ENCODE peak calls at places on chromosomes 2 and 18, in eight cellular contexts. Z, H, N, E, F, S, L and O are unnamed samples.

GRCh38 chr2:121184248-121184862 is 100.6 kb downstream of the TFCP2L1 start:
- DNase-seq in Z (no peak), H (no peak), S (no peak), E (no peak), N (no peak), F (no peak), L (no peak), O (no peak)

GRCh38 chr2:132489150-132489549 is 72.5 kb downstream of the GPR39 start:
- DNase-seq in H (peak), F (peak), S (no peak), N (peak), E (no peak), L (no peak), Z (no peak), O (no peak)

GRCh38 chr2:148530350-148530749 is 114.2 kb upstream of the EPC2 start:
- DNase-seq in F (no peak), H (no peak), E (no peak), S (no peak), L (peak), Z (no peak), N (no peak), O (no peak)

GRCh38 chr2:222993920-222994650 is 57.9 kb upstream of the KCNE4 start:
- DNase-seq in E (no peak), N (peak), Z (no peak), S (peak), H (no peak), L (no peak), F (no peak), O (peak)

GRCh38 chr2:237257471-237257951 is 156.5 kb downstream of the COL6A3 start:
- DNase-seq in Z (no peak), S (no peak), F (no peak), H (no peak), E (no peak), N (peak), L (no peak), O (no peak)

GRCh38 chr2:167471332-167471731 is 583.1 kb downstream of the XIRP2 start:
- DNase-seq in Z (no peak), S (no peak), E (no peak), F (no peak), H (no peak), N (no peak), L (no peak), O (no peak)

GRCh38 chr18:12779043-12779442 is 76.2 kb downstream of the PSMG2 start:
- DNase-seq in L (no peak), N (no peak), Z (no peak), S (no peak), F (no peak), H (no peak), E (no peak), O (no peak)

GRCh38 chr2:203327582-203327917 is 644 bp upstream of the ABI2 start:
- DNase-seq in N (no peak), H (no peak), L (no peak), F (no peak), Z (no peak), E (no peak), S (peak), O (peak)

GRCh38 chr2:42971947-42972736 is 179.8 kb upstream of the HAAO start:
- DNase-seq in L (peak), S (no peak), E (peak), H (no peak), N (peak), Z (no peak), F (no peak), O (no peak)

GRCh38 chr2:127429291-127429690 is 11.1 kb downstream of the PROC start:
- DNase-seq in H (no peak), F (no peak), S (no peak), E (no peak), N (no peak), Z (no peak), L (no peak), O (no peak)

GRCh38 chr18:12342661-12343060 is 34.4 kb downstream of the AFG3L2 start:
- DNase-seq in E (no peak), N (no peak), Z (no peak), S (no peak), H (no peak), F (no peak), L (no peak), O (no peak)

GRCh38 chr2:127811397-127811860 is 458 bp upstream of the WDR33 start:
- DNase-seq in Z (no peak), E (no peak), N (no peak), S (no peak), F (no peak), H (peak), L (no peak), O (no peak)

GRCh38 chr18:44759925-44760342 is 79.2 kb downstream of the SETBP1 start:
- DNase-seq in Z (no peak), N (no peak), L (no peak), E (peak), H (no peak), S (no peak), F (no peak), O (no peak)

GRCh38 chr18:25604909-25605247 is 252.9 kb upstream of the ZNF521 start:
- DNase-seq in S (no peak), H (no peak), L (no peak), Z (no peak), E (no peak), N (no peak), F (no peak), O (no peak)

GRCh38 chr2:51581636-51582267 is 549.8 kb upstream of the NRXN1 start:
- DNase-seq in F (no peak), L (no peak), Z (no peak), E (no peak), N (no peak), H (no peak), S (no peak), O (no peak)

GRCh38 chr2:152222975-152223638 is 47.5 kb upstream of the STAM2 start:
- DNase-seq in Z (no peak), F (no peak), H (no peak), N (peak), S (peak), E (no peak), L (peak), O (no peak)

GRCh38 chr2:97664636-97664970 is 759 bp upstream of the ACTR1B start:
- DNase-seq in F (no peak), L (no peak), E (no peak), N (no peak), H (peak), Z (peak), S (no peak), O (no peak)

GRCh38 chr2:197909377-197909776 is 105.0 kb downstream of the PLCL1 start:
- DNase-seq in N (peak), Z (peak), L (no peak), F (no peak), H (peak), E (no peak), S (no peak), O (no peak)

GRCh38 chr2:18378020-18378653 is 182.3 kb downstream of the RDH14 start:
- DNase-seq in L (peak), Z (peak), E (no peak), H (peak), S (peak), F (no peak), N (peak), O (peak)

GRCh38 chr2:120473522-120474271 is 127.8 kb downstream of the INHBB start:
- DNase-seq in Z (no peak), E (no peak), S (no peak), L (peak), H (no peak), F (no peak), N (no peak), O (no peak)

GRCh38 chr2:180122874-180123273 is 115.8 kb upstream of the CWC22 start:
- DNase-seq in Z (no peak), F (no peak), E (no peak), H (no peak), S (no peak), L (no peak), N (peak), O (peak)

GRCh38 chr2:40287201-40287600 is 164.7 kb downstream of the SLC8A1 start:
- DNase-seq in L (no peak), S (no peak), Z (no peak), N (peak), F (no peak), H (no peak), E (no peak), O (no peak)

GRCh38 chr2:41910126-41910525 is 137.7 kb upstream of the PKDCC start:
- DNase-seq in L (no peak), H (no peak), E (no peak), Z (no peak), S (no peak), F (no peak), N (peak), O (no peak)

GRCh38 chr2:161250864-161251436 is 57.3 kb upstream of the PSMD14 start:
- DNase-seq in L (peak), E (no peak), F (no peak), H (peak), S (peak), Z (peak), N (peak), O (peak)

GRCh38 chr2:230184727-230185578 is 34.8 kb downstream of the SP110 start:
- DNase-seq in L (no peak), H (no peak), Z (no peak), N (peak), E (no peak), S (no peak), F (no peak), O (no peak)

GRCh38 chr2:100266126-100266525 is 56.2 kb downstream of the LONRF2 start:
- DNase-seq in E (no peak), N (no peak), Z (no peak), F (no peak), H (no peak), S (no peak), L (no peak), O (no peak)

GRCh38 chr2:74550231-74550630 is 3.5 kb downstream of the LOXL3 start:
- DNase-seq in F (no peak), S (no peak), N (no peak), Z (no peak), E (no peak), L (no peak), H (no peak), O (no peak)

GRCh38 chr2:116754371-116755101 is 1060.0 kb upstream of the DDX18 start:
- DNase-seq in Z (no peak), L (no peak), E (no peak), F (peak), S (peak), H (no peak), N (no peak), O (no peak)
- TF ChIP-seq RAD21 in Z (no peak), L (no peak), E (no peak), F (no peak), S (no peak), H (no peak), N (no peak), O (no peak)

DNA sequence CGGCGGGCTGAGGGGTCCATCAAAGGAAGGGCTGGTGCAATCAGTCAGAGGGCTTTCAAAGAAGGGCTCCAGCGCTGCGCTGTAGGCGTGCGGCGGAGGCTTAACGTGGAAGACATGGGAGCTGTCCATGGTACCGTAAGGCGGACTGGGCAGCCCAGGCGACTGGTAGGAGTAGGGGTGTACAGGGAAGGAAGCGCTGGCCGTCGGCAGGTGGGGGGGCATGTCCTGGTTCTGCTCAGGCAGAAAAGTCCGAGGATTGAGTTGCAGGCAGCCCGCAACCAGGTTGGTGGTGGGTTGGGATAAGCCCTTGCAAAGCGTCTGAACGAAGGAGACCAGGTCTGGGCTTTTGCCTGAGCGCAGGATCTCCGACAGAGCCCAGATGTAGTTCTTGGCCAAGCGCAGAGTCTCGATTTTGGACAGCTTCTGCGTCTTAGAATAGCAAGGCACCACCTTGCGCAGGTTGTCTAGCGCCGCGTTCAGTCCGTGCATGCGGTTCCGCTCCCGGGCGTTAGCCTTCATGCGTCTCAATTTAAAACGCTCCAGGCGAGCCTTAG is 2.2 kb downstream of the NEUROD1 start:
- DNase-seq in Z (no peak), N (peak), E (no peak), L (peak), H (peak), F (no peak), S (no peak), O (no peak)
- TF ChIP-seq RAD21 in Z (no peak), N (no peak), E (no peak), L (no peak), H (no peak), F (peak), S (no peak), O (no peak)

GRCh38 chr2:240906911-240907590 is 915 bp downstream of the CROCC2 start:
- DNase-seq in N (no peak), S (no peak), H (no peak), L (no peak), E (no peak), Z (no peak), F (no peak), O (no peak)

GRCh38 chr2:240903191-240904060 is 2.7 kb upstream of the CROCC2 start:
- DNase-seq in F (no peak), N (no peak), E (no peak), L (no peak), Z (no peak), H (no peak), S (no peak), O (no peak)

GRCh38 chr2:240904216-240905175 is 1.6 kb upstream of the CROCC2 start:
- DNase-seq in N (no peak), E (no peak), S (no peak), H (no peak), Z (no peak), F (no peak), L (no peak), O (no peak)

GRCh38 chr2:240906141-240906910 is at the start of gene CROCC2:
- DNase-seq in L (no peak), N (no peak), H (no peak), F (no peak), Z (no peak), E (no peak), S (peak), O (no peak)

GRCh38 chr2:240905176-240905781 is 857 bp upstream of the CROCC2 start:
- DNase-seq in F (no peak), N (no peak), L (no peak), H (no peak), S (no peak), E (no peak), Z (no peak), O (no peak)
- TF ChIP-seq RAD21 in F (no peak), N (no peak), L (no peak), H (no peak), S (no peak), E (no peak), Z (no peak), O (no peak)

GRCh38 chr2:224870341-224870740 is 154.2 kb upstream of the CCDC195 start:
- DNase-seq in L (no peak), S (no peak), F (no peak), E (no peak), H (no peak), N (peak), Z (no peak), O (no peak)

GRCh38 chr2:224869601-224870000 is 153.4 kb upstream of the CCDC195 start:
- DNase-seq in Z (no peak), N (peak), H (no peak), E (no peak), L (no peak), F (no peak), S (no peak), O (no peak)

GRCh38 chr2:224861266-224861665 is 145.1 kb upstream of the CCDC195 start:
- DNase-seq in L (no peak), H (no peak), Z (no peak), F (no peak), E (no peak), N (no peak), S (no peak), O (no peak)

GRCh38 chr2:224860786-224861185 is 144.6 kb upstream of the CCDC195 start:
- DNase-seq in Z (no peak), E (no peak), N (no peak), L (no peak), H (no peak), F (no peak), S (no peak), O (no peak)

GRCh38 chr2:224865016-224865415 is 148.9 kb upstream of the CCDC195 start:
- DNase-seq in Z (no peak), S (peak), L (no peak), F (no peak), N (no peak), E (no peak), H (no peak), O (no peak)
- TF ChIP-seq RAD21 in Z (no peak), S (no peak), L (no peak), F (no peak), N (no peak), E (no peak), H (no peak), O (no peak)

GRCh38 chr18:50262977-50263376 is 3.3 kb downstream of the CFAP53 start:
- DNase-seq in S (no peak), E (no peak), L (no peak), N (no peak), F (no peak), H (no peak), Z (no peak), O (no peak)
- TF ChIP-seq RAD21 in S (no peak), E (no peak), L (no peak), N (no peak), F (no peak), H (no peak), Z (no peak), O (no peak)

GRCh38 chr2:8520791-8521344 is 161.0 kb upstream of the ID2 start:
- DNase-seq in H (no peak), L (no peak), Z (no peak), E (no peak), F (no peak), N (no peak), S (no peak), O (no peak)
- TF ChIP-seq RAD21 in H (no peak), L (no peak), Z (no peak), E (no peak), F (no peak), N (no peak), S (no peak), O (no peak)

DNA sequence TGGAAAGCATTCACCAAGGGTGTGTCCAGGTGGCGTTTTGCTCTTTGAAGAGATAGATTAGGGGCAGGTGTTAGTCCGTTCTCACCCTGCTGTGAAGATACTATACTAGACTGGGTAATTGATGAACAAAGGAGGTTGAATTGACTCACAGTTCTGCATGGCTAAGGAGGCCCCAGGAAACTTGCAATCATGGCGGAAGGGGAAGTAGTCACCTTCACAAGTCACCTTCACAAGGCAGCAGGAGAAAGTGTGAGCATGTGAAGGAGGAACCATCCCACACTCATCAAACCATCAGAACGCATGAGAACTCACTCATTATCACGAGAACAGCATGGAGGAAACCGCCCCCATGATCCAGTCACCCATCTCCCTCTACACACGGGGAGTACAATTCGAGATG is 135.7 kb upstream of the NFATC1 start:
- DNase-seq in N (no peak), F (no peak), Z (no peak), H (no peak), E (no peak), L (no peak), S (no peak), O (no peak)
- TF ChIP-seq RAD21 in N (no peak), F (no peak), Z (no peak), H (no peak), E (no peak), L (no peak), S (no peak), O (no peak)

DNA sequence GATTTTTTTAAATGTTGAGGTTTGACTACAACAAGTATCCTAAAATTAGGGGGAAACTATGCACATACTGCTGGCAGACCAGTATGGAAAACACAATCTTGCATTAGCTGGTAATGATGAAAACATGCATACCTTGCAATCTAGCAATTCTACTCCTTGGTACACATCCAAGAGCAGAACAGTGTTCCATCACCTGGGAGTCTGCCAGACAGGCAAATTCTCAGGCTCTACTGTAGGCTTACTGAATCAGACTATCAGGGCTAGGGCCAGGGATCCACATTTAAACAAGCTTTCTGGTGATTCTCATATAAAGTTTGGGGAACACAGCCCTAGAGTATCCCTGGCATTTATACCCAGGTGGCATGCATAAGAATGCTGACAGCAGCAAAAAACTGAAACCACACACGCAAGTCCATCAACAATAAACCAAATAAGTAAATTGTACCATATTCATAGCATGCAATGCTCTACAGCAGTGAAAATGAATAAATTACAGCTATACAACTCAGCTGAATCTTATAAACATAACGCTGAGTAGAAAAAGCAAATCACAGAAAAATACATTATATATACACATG is 13.6 kb downstream of the CDH2 start:
- DNase-seq in F (no peak), H (no peak), S (no peak), E (no peak), L (no peak), Z (no peak), N (peak), O (no peak)
- TF ChIP-seq RAD21 in F (no peak), H (no peak), S (no peak), E (no peak), L (no peak), Z (no peak), N (no peak), O (no peak)